ENCODE peak calls at places on chromosomes 13 and 19, in four cellular contexts. One of them, this sample, is unnamed.

GRCh38 chr19:29514525-29515232 is 11.1 kb upstream of the VSTM2B start:
- DNase-seq in activated T-cell treated with anti-CD3 and anti-CD28 coated beads, Interleukin-2, amount 50 U/mL, for 24 hours: no peak
- DNase-seq in neural progenitor cell: no peak
- DNase-seq in stimulated activated naive B cell treated with anti-CD40 and anti-IgM and Interleukin-4, amounts not matched to agents 10 μg/mL and 1 μg/mL and 100 μg/mL, for 72 hours: no peak
- DNase-seq in this sample: no peak

GRCh38 chr19:29404951-29405727 is 120.7 kb upstream of the VSTM2B start:
- DNase-seq in neural progenitor cell: peak
- DNase-seq in stimulated activated naive B cell treated with anti-CD40 and anti-IgM and Interleukin-4, amounts not matched to agents 10 μg/mL and 1 μg/mL and 100 μg/mL, for 72 hours: no peak
- DNase-seq in activated T-cell treated with anti-CD3 and anti-CD28 coated beads, Interleukin-2, amount 50 U/mL, for 24 hours: no peak
- DNase-seq in this sample: no peak

GRCh38 chr13:32211788-32212187 is 103.4 kb downstream of the ZAR1L start:
- DNase-seq in activated T-cell treated with anti-CD3 and anti-CD28 coated beads, Interleukin-2, amount 50 U/mL, for 24 hours: no peak
- DNase-seq in stimulated activated naive B cell treated with anti-CD40 and anti-IgM and Interleukin-4, amounts not matched to agents 10 μg/mL and 1 μg/mL and 100 μg/mL, for 72 hours: no peak
- DNase-seq in neural progenitor cell: no peak
- DNase-seq in this sample: no peak

GRCh38 chr13:73341748-73342147 is 282.9 kb downstream of the KLF5 start:
- DNase-seq in stimulated activated naive B cell treated with anti-CD40 and anti-IgM and Interleukin-4, amounts not matched to agents 10 μg/mL and 1 μg/mL and 100 μg/mL, for 72 hours: no peak
- DNase-seq in neural progenitor cell: no peak
- DNase-seq in activated T-cell treated with anti-CD3 and anti-CD28 coated beads, Interleukin-2, amount 50 U/mL, for 24 hours: no peak
- DNase-seq in this sample: no peak

GRCh38 chr19:46753420-46754155 is 7.3 kb upstream of the STRN4 start:
- DNase-seq in activated T-cell treated with anti-CD3 and anti-CD28 coated beads, Interleukin-2, amount 50 U/mL, for 24 hours: peak
- DNase-seq in neural progenitor cell: peak
- DNase-seq in stimulated activated naive B cell treated with anti-CD40 and anti-IgM and Interleukin-4, amounts not matched to agents 10 μg/mL and 1 μg/mL and 100 μg/mL, for 72 hours: peak
- DNase-seq in this sample: no peak

GRCh38 chr19:10259162-10259905 is 7.3 kb downstream of the MRPL4 start:
- DNase-seq in neural progenitor cell: peak
- DNase-seq in stimulated activated naive B cell treated with anti-CD40 and anti-IgM and Interleukin-4, amounts not matched to agents 10 μg/mL and 1 μg/mL and 100 μg/mL, for 72 hours: peak
- DNase-seq in activated T-cell treated with anti-CD3 and anti-CD28 coated beads, Interleukin-2, amount 50 U/mL, for 24 hours: peak
- DNase-seq in this sample: peak

GRCh38 chr13:70814684-70815083 is 706.4 kb upstream of the KLHL1 start:
- DNase-seq in neural progenitor cell: no peak
- DNase-seq in stimulated activated naive B cell treated with anti-CD40 and anti-IgM and Interleukin-4, amounts not matched to agents 10 μg/mL and 1 μg/mL and 100 μg/mL, for 72 hours: no peak
- DNase-seq in activated T-cell treated with anti-CD3 and anti-CD28 coated beads, Interleukin-2, amount 50 U/mL, for 24 hours: no peak
- DNase-seq in this sample: no peak

GRCh38 chr13:102039264-102039663 is 362.6 kb downstream of the FGF14 start:
- DNase-seq in stimulated activated naive B cell treated with anti-CD40 and anti-IgM and Interleukin-4, amounts not matched to agents 10 μg/mL and 1 μg/mL and 100 μg/mL, for 72 hours: no peak
- DNase-seq in activated T-cell treated with anti-CD3 and anti-CD28 coated beads, Interleukin-2, amount 50 U/mL, for 24 hours: no peak
- DNase-seq in neural progenitor cell: no peak
- DNase-seq in this sample: no peak

GRCh38 chr13:71962126-71962525 is 95.1 kb upstream of the DACH1 start:
- DNase-seq in stimulated activated naive B cell treated with anti-CD40 and anti-IgM and Interleukin-4, amounts not matched to agents 10 μg/mL and 1 μg/mL and 100 μg/mL, for 72 hours: no peak
- DNase-seq in neural progenitor cell: no peak
- DNase-seq in activated T-cell treated with anti-CD3 and anti-CD28 coated beads, Interleukin-2, amount 50 U/mL, for 24 hours: no peak
- DNase-seq in this sample: no peak

GRCh38 chr19:39109641-39110040 is 15.9 kb upstream of the PAK4 start:
- DNase-seq in neural progenitor cell: no peak
- DNase-seq in stimulated activated naive B cell treated with anti-CD40 and anti-IgM and Interleukin-4, amounts not matched to agents 10 μg/mL and 1 μg/mL and 100 μg/mL, for 72 hours: no peak
- DNase-seq in activated T-cell treated with anti-CD3 and anti-CD28 coated beads, Interleukin-2, amount 50 U/mL, for 24 hours: no peak
- DNase-seq in this sample: no peak

GRCh38 chr19:1249298-1249989 is 1.1 kb downstream of the MIDN start:
- DNase-seq in neural progenitor cell: peak
- DNase-seq in activated T-cell treated with anti-CD3 and anti-CD28 coated beads, Interleukin-2, amount 50 U/mL, for 24 hours: peak
- DNase-seq in stimulated activated naive B cell treated with anti-CD40 and anti-IgM and Interleukin-4, amounts not matched to agents 10 μg/mL and 1 μg/mL and 100 μg/mL, for 72 hours: peak
- DNase-seq in this sample: peak

GRCh38 chr13:96851856-96852255 is 142.4 kb downstream of the OXGR1 start:
- DNase-seq in stimulated activated naive B cell treated with anti-CD40 and anti-IgM and Interleukin-4, amounts not matched to agents 10 μg/mL and 1 μg/mL and 100 μg/mL, for 72 hours: no peak
- DNase-seq in neural progenitor cell: peak
- DNase-seq in activated T-cell treated with anti-CD3 and anti-CD28 coated beads, Interleukin-2, amount 50 U/mL, for 24 hours: no peak
- DNase-seq in this sample: no peak

GRCh38 chr19:46428278-46429141 is at the start of gene PNMA8C:
- DNase-seq in neural progenitor cell: peak
- DNase-seq in activated T-cell treated with anti-CD3 and anti-CD28 coated beads, Interleukin-2, amount 50 U/mL, for 24 hours: peak
- DNase-seq in stimulated activated naive B cell treated with anti-CD40 and anti-IgM and Interleukin-4, amounts not matched to agents 10 μg/mL and 1 μg/mL and 100 μg/mL, for 72 hours: peak
- DNase-seq in this sample: no peak

GRCh38 chr19:40565910-40566495 is 10.7 kb upstream of the SHKBP1 start:
- DNase-seq in activated T-cell treated with anti-CD3 and anti-CD28 coated beads, Interleukin-2, amount 50 U/mL, for 24 hours: no peak
- DNase-seq in neural progenitor cell: no peak
- DNase-seq in stimulated activated naive B cell treated with anti-CD40 and anti-IgM and Interleukin-4, amounts not matched to agents 10 μg/mL and 1 μg/mL and 100 μg/mL, for 72 hours: no peak
- DNase-seq in this sample: no peak

GRCh38 chr19:4061683-4062575 is 4.8 kb downstream of the ZBTB7A start:
- DNase-seq in neural progenitor cell: no peak
- DNase-seq in stimulated activated naive B cell treated with anti-CD40 and anti-IgM and Interleukin-4, amounts not matched to agents 10 μg/mL and 1 μg/mL and 100 μg/mL, for 72 hours: no peak
- DNase-seq in activated T-cell treated with anti-CD3 and anti-CD28 coated beads, Interleukin-2, amount 50 U/mL, for 24 hours: no peak
- DNase-seq in this sample: no peak

GRCh38 chr13:33321686-33322473 is 36.3 kb upstream of the STARD13 start:
- DNase-seq in stimulated activated naive B cell treated with anti-CD40 and anti-IgM and Interleukin-4, amounts not matched to agents 10 μg/mL and 1 μg/mL and 100 μg/mL, for 72 hours: no peak
- DNase-seq in activated T-cell treated with anti-CD3 and anti-CD28 coated beads, Interleukin-2, amount 50 U/mL, for 24 hours: no peak
- DNase-seq in neural progenitor cell: no peak
- DNase-seq in this sample: no peak

GRCh38 chr13:96629331-96629730 is 364.9 kb downstream of the OXGR1 start:
- DNase-seq in stimulated activated naive B cell treated with anti-CD40 and anti-IgM and Interleukin-4, amounts not matched to agents 10 μg/mL and 1 μg/mL and 100 μg/mL, for 72 hours: no peak
- DNase-seq in neural progenitor cell: no peak
- DNase-seq in activated T-cell treated with anti-CD3 and anti-CD28 coated beads, Interleukin-2, amount 50 U/mL, for 24 hours: no peak
- DNase-seq in this sample: no peak

GRCh38 chr19:50897612-50898011 is 13.6 kb downstream of the KLK4 start:
- DNase-seq in activated T-cell treated with anti-CD3 and anti-CD28 coated beads, Interleukin-2, amount 50 U/mL, for 24 hours: no peak
- DNase-seq in neural progenitor cell: no peak
- DNase-seq in stimulated activated naive B cell treated with anti-CD40 and anti-IgM and Interleukin-4, amounts not matched to agents 10 μg/mL and 1 μg/mL and 100 μg/mL, for 72 hours: no peak
- DNase-seq in this sample: no peak

GRCh38 chr19:12868540-12869112 is 12.6 kb downstream of the DNASE2 start:
- DNase-seq in neural progenitor cell: no peak
- DNase-seq in stimulated activated naive B cell treated with anti-CD40 and anti-IgM and Interleukin-4, amounts not matched to agents 10 μg/mL and 1 μg/mL and 100 μg/mL, for 72 hours: no peak
- DNase-seq in activated T-cell treated with anti-CD3 and anti-CD28 coated beads, Interleukin-2, amount 50 U/mL, for 24 hours: no peak
- DNase-seq in this sample: no peak

GRCh38 chr19:15529774-15530372 is 21.5 kb downstream of the CYP4F22 start:
- DNase-seq in stimulated activated naive B cell treated with anti-CD40 and anti-IgM and Interleukin-4, amounts not matched to agents 10 μg/mL and 1 μg/mL and 100 μg/mL, for 72 hours: no peak
- DNase-seq in neural progenitor cell: no peak
- DNase-seq in activated T-cell treated with anti-CD3 and anti-CD28 coated beads, Interleukin-2, amount 50 U/mL, for 24 hours: no peak
- DNase-seq in this sample: no peak

GRCh38 chr13:74226791-74227475 is 92.7 kb upstream of the KLF12 start:
- DNase-seq in activated T-cell treated with anti-CD3 and anti-CD28 coated beads, Interleukin-2, amount 50 U/mL, for 24 hours: no peak
- DNase-seq in stimulated activated naive B cell treated with anti-CD40 and anti-IgM and Interleukin-4, amounts not matched to agents 10 μg/mL and 1 μg/mL and 100 μg/mL, for 72 hours: no peak
- DNase-seq in neural progenitor cell: no peak
- DNase-seq in this sample: no peak

GRCh38 chr19:43105496-43105895 is 23.0 kb upstream of the PSG2 start:
- DNase-seq in stimulated activated naive B cell treated with anti-CD40 and anti-IgM and Interleukin-4, amounts not matched to agents 10 μg/mL and 1 μg/mL and 100 μg/mL, for 72 hours: no peak
- DNase-seq in neural progenitor cell: no peak
- DNase-seq in activated T-cell treated with anti-CD3 and anti-CD28 coated beads, Interleukin-2, amount 50 U/mL, for 24 hours: no peak
- DNase-seq in this sample: no peak

GRCh38 chr19:11400695-11401291 is 16.7 kb upstream of the EPOR start:
- DNase-seq in stimulated activated naive B cell treated with anti-CD40 and anti-IgM and Interleukin-4, amounts not matched to agents 10 μg/mL and 1 μg/mL and 100 μg/mL, for 72 hours: no peak
- DNase-seq in activated T-cell treated with anti-CD3 and anti-CD28 coated beads, Interleukin-2, amount 50 U/mL, for 24 hours: no peak
- DNase-seq in neural progenitor cell: no peak
- DNase-seq in this sample: no peak

GRCh38 chr19:27828781-27829275 is 1384.1 kb downstream of the UQCRFS1 start:
- DNase-seq in activated T-cell treated with anti-CD3 and anti-CD28 coated beads, Interleukin-2, amount 50 U/mL, for 24 hours: no peak
- DNase-seq in neural progenitor cell: no peak
- DNase-seq in stimulated activated naive B cell treated with anti-CD40 and anti-IgM and Interleukin-4, amounts not matched to agents 10 μg/mL and 1 μg/mL and 100 μg/mL, for 72 hours: no peak
- DNase-seq in this sample: no peak

GRCh38 chr13:26022538-26023292 is 29.1 kb downstream of the SHISA2 start:
- DNase-seq in neural progenitor cell: no peak
- DNase-seq in activated T-cell treated with anti-CD3 and anti-CD28 coated beads, Interleukin-2, amount 50 U/mL, for 24 hours: no peak
- DNase-seq in stimulated activated naive B cell treated with anti-CD40 and anti-IgM and Interleukin-4, amounts not matched to agents 10 μg/mL and 1 μg/mL and 100 μg/mL, for 72 hours: no peak
- DNase-seq in this sample: no peak

GRCh38 chr13:110484290-110485048 is 77.1 kb downstream of the RAB20 start:
- DNase-seq in stimulated activated naive B cell treated with anti-CD40 and anti-IgM and Interleukin-4, amounts not matched to agents 10 μg/mL and 1 μg/mL and 100 μg/mL, for 72 hours: no peak
- DNase-seq in neural progenitor cell: no peak
- DNase-seq in activated T-cell treated with anti-CD3 and anti-CD28 coated beads, Interleukin-2, amount 50 U/mL, for 24 hours: no peak
- DNase-seq in this sample: no peak

GRCh38 chr19:6233051-6233826 is 46.5 kb downstream of the MLLT1 start:
- DNase-seq in activated T-cell treated with anti-CD3 and anti-CD28 coated beads, Interleukin-2, amount 50 U/mL, for 24 hours: no peak
- DNase-seq in stimulated activated naive B cell treated with anti-CD40 and anti-IgM and Interleukin-4, amounts not matched to agents 10 μg/mL and 1 μg/mL and 100 μg/mL, for 72 hours: no peak
- DNase-seq in neural progenitor cell: no peak
- DNase-seq in this sample: no peak

GRCh38 chr19:33239223-33239975 is 13.7 kb upstream of the SLC7A10 start:
- DNase-seq in stimulated activated naive B cell treated with anti-CD40 and anti-IgM and Interleukin-4, amounts not matched to agents 10 μg/mL and 1 μg/mL and 100 μg/mL, for 72 hours: no peak
- DNase-seq in activated T-cell treated with anti-CD3 and anti-CD28 coated beads, Interleukin-2, amount 50 U/mL, for 24 hours: no peak
- DNase-seq in neural progenitor cell: no peak
- DNase-seq in this sample: no peak

GRCh38 chr19:57675881-57676280 is 5.9 kb upstream of the ZNF551 start:
- DNase-seq in activated T-cell treated with anti-CD3 and anti-CD28 coated beads, Interleukin-2, amount 50 U/mL, for 24 hours: no peak
- DNase-seq in neural progenitor cell: no peak
- DNase-seq in stimulated activated naive B cell treated with anti-CD40 and anti-IgM and Interleukin-4, amounts not matched to agents 10 μg/mL and 1 μg/mL and 100 μg/mL, for 72 hours: no peak
- DNase-seq in this sample: no peak

GRCh38 chr13:95573226-95573625 is 20.7 kb downstream of the CLDN10 start:
- DNase-seq in activated T-cell treated with anti-CD3 and anti-CD28 coated beads, Interleukin-2, amount 50 U/mL, for 24 hours: no peak
- DNase-seq in stimulated activated naive B cell treated with anti-CD40 and anti-IgM and Interleukin-4, amounts not matched to agents 10 μg/mL and 1 μg/mL and 100 μg/mL, for 72 hours: no peak
- DNase-seq in neural progenitor cell: no peak
- DNase-seq in this sample: no peak

GRCh38 chr19:1975081-1975480 is 34.1 kb downstream of the CSNK1G2 start:
- DNase-seq in stimulated activated naive B cell treated with anti-CD40 and anti-IgM and Interleukin-4, amounts not matched to agents 10 μg/mL and 1 μg/mL and 100 μg/mL, for 72 hours: no peak
- DNase-seq in neural progenitor cell: no peak
- DNase-seq in activated T-cell treated with anti-CD3 and anti-CD28 coated beads, Interleukin-2, amount 50 U/mL, for 24 hours: no peak
- DNase-seq in this sample: no peak

GRCh38 chr13:51861728-51862300 is at the start of gene CCDC70:
- DNase-seq in neural progenitor cell: no peak
- DNase-seq in activated T-cell treated with anti-CD3 and anti-CD28 coated beads, Interleukin-2, amount 50 U/mL, for 24 hours: peak
- DNase-seq in stimulated activated naive B cell treated with anti-CD40 and anti-IgM and Interleukin-4, amounts not matched to agents 10 μg/mL and 1 μg/mL and 100 μg/mL, for 72 hours: no peak
- DNase-seq in this sample: no peak

GRCh38 chr13:91719033-91719432 is 320.6 kb downstream of the GPC5 start:
- DNase-seq in activated T-cell treated with anti-CD3 and anti-CD28 coated beads, Interleukin-2, amount 50 U/mL, for 24 hours: no peak
- DNase-seq in neural progenitor cell: no peak
- DNase-seq in stimulated activated naive B cell treated with anti-CD40 and anti-IgM and Interleukin-4, amounts not matched to agents 10 μg/mL and 1 μg/mL and 100 μg/mL, for 72 hours: no peak
- DNase-seq in this sample: no peak

GRCh38 chr13:94534171-94534570 is 54.7 kb upstream of the DCT start:
- DNase-seq in activated T-cell treated with anti-CD3 and anti-CD28 coated beads, Interleukin-2, amount 50 U/mL, for 24 hours: no peak
- DNase-seq in neural progenitor cell: no peak
- DNase-seq in stimulated activated naive B cell treated with anti-CD40 and anti-IgM and Interleukin-4, amounts not matched to agents 10 μg/mL and 1 μg/mL and 100 μg/mL, for 72 hours: no peak
- DNase-seq in this sample: no peak

GRCh38 chr19:14375055-14375581 is 6.1 kb upstream of the ADGRE5 start:
- DNase-seq in neural progenitor cell: no peak
- DNase-seq in activated T-cell treated with anti-CD3 and anti-CD28 coated beads, Interleukin-2, amount 50 U/mL, for 24 hours: peak
- DNase-seq in stimulated activated naive B cell treated with anti-CD40 and anti-IgM and Interleukin-4, amounts not matched to agents 10 μg/mL and 1 μg/mL and 100 μg/mL, for 72 hours: peak
- DNase-seq in this sample: no peak

GRCh38 chr19:43660301-43660700 is 9.7 kb downstream of the PLAUR start:
- DNase-seq in stimulated activated naive B cell treated with anti-CD40 and anti-IgM and Interleukin-4, amounts not matched to agents 10 μg/mL and 1 μg/mL and 100 μg/mL, for 72 hours: no peak
- DNase-seq in activated T-cell treated with anti-CD3 and anti-CD28 coated beads, Interleukin-2, amount 50 U/mL, for 24 hours: no peak
- DNase-seq in neural progenitor cell: no peak
- DNase-seq in this sample: no peak

GRCh38 chr19:5951338-5951861 is 26.5 kb downstream of the RANBP3 start:
- DNase-seq in activated T-cell treated with anti-CD3 and anti-CD28 coated beads, Interleukin-2, amount 50 U/mL, for 24 hours: no peak
- DNase-seq in neural progenitor cell: peak
- DNase-seq in stimulated activated naive B cell treated with anti-CD40 and anti-IgM and Interleukin-4, amounts not matched to agents 10 μg/mL and 1 μg/mL and 100 μg/mL, for 72 hours: peak
- DNase-seq in this sample: no peak

GRCh38 chr13:50174630-50175029 is 159.4 kb downstream of the KCNRG start:
- DNase-seq in stimulated activated naive B cell treated with anti-CD40 and anti-IgM and Interleukin-4, amounts not matched to agents 10 μg/mL and 1 μg/mL and 100 μg/mL, for 72 hours: no peak
- DNase-seq in activated T-cell treated with anti-CD3 and anti-CD28 coated beads, Interleukin-2, amount 50 U/mL, for 24 hours: no peak
- DNase-seq in neural progenitor cell: no peak
- DNase-seq in this sample: no peak

GRCh38 chr13:113116871-113117271 is 5.7 kb upstream of the F10 start:
- DNase-seq in neural progenitor cell: no peak
- DNase-seq in stimulated activated naive B cell treated with anti-CD40 and anti-IgM and Interleukin-4, amounts not matched to agents 10 μg/mL and 1 μg/mL and 100 μg/mL, for 72 hours: no peak
- DNase-seq in activated T-cell treated with anti-CD3 and anti-CD28 coated beads, Interleukin-2, amount 50 U/mL, for 24 hours: peak
- DNase-seq in this sample: no peak

GRCh38 chr19:13156968-13157882 is 7.0 kb downstream of the IER2 start:
- DNase-seq in activated T-cell treated with anti-CD3 and anti-CD28 coated beads, Interleukin-2, amount 50 U/mL, for 24 hours: no peak
- DNase-seq in stimulated activated naive B cell treated with anti-CD40 and anti-IgM and Interleukin-4, amounts not matched to agents 10 μg/mL and 1 μg/mL and 100 μg/mL, for 72 hours: no peak
- DNase-seq in neural progenitor cell: no peak
- DNase-seq in this sample: no peak

This sample was measured in stimulated activated CD8-positive, alpha-beta memory T cell treated with anti-CD3 and anti-CD28 coated beads, Interleukin-15, amount 100 ng/mL, for 24 hours.